ENCODE peak calls at places on chromosome 2, in nine cellular contexts. One of them, this sample, is unnamed. For H3K9me3, the result is how much of the 10 kb centered on the place peaks cover.

GRCh38 chr2:190235551-190235950 is 84.1 kb downstream of the HIBCH start:
- DNase-seq in prostate gland: no peak
- DNase-seq in left ventricle myocardium inferior: no peak
- DNase-seq in CD8-positive, alpha-beta memory T cell: no peak
- DNase-seq in gastrocnemius medialis: no peak
- DNase-seq in breast epithelium: no peak
- DNase-seq in heart right ventricle: no peak
- DNase-seq in fibroblast of lung: no peak
- DNase-seq in neuronal stem cell: no peak
- DNase-seq in this sample: no peak

GRCh38 chr2:128538401-128538800 is 219.7 kb upstream of the HS6ST1 start:
- DNase-seq in prostate gland: no peak
- DNase-seq in left ventricle myocardium inferior: no peak
- DNase-seq in CD8-positive, alpha-beta memory T cell: no peak
- DNase-seq in gastrocnemius medialis: no peak
- DNase-seq in breast epithelium: no peak
- DNase-seq in heart right ventricle: no peak
- DNase-seq in fibroblast of lung: peak
- DNase-seq in neuronal stem cell: no peak
- DNase-seq in this sample: no peak

GRCh38 chr2:7121851-7122250 is 204.6 kb downstream of the RNF144A start:
- DNase-seq in prostate gland: no peak
- DNase-seq in left ventricle myocardium inferior: no peak
- DNase-seq in CD8-positive, alpha-beta memory T cell: no peak
- DNase-seq in gastrocnemius medialis: no peak
- DNase-seq in breast epithelium: no peak
- DNase-seq in heart right ventricle: no peak
- DNase-seq in fibroblast of lung: no peak
- DNase-seq in neuronal stem cell: no peak
- DNase-seq in this sample: no peak

GRCh38 chr2:145235312-145235711 is 715.4 kb upstream of the ZEB2 start:
- DNase-seq in prostate gland: no peak
- DNase-seq in left ventricle myocardium inferior: no peak
- DNase-seq in CD8-positive, alpha-beta memory T cell: no peak
- DNase-seq in gastrocnemius medialis: no peak
- DNase-seq in breast epithelium: no peak
- DNase-seq in heart right ventricle: no peak
- DNase-seq in fibroblast of lung: no peak
- DNase-seq in neuronal stem cell: no peak
- DNase-seq in this sample: no peak

GRCh38 chr2:203585541-203585940 is 50.4 kb upstream of the RAPH1 start:
- DNase-seq in prostate gland: no peak
- DNase-seq in left ventricle myocardium inferior: no peak
- DNase-seq in CD8-positive, alpha-beta memory T cell: no peak
- DNase-seq in gastrocnemius medialis: no peak
- DNase-seq in breast epithelium: no peak
- DNase-seq in heart right ventricle: no peak
- DNase-seq in fibroblast of lung: no peak
- DNase-seq in neuronal stem cell: no peak
- DNase-seq in this sample: no peak

GRCh38 chr2:48812376-48812775 is 56.9 kb upstream of the LHCGR start:
- DNase-seq in prostate gland: no peak
- DNase-seq in left ventricle myocardium inferior: no peak
- DNase-seq in CD8-positive, alpha-beta memory T cell: no peak
- DNase-seq in gastrocnemius medialis: no peak
- DNase-seq in breast epithelium: no peak
- DNase-seq in heart right ventricle: no peak
- DNase-seq in fibroblast of lung: no peak
- DNase-seq in neuronal stem cell: no peak
- DNase-seq in this sample: no peak

GRCh38 chr2:67318966-67319590 is 78.1 kb upstream of the ETAA1 start:
- DNase-seq in prostate gland: no peak
- DNase-seq in left ventricle myocardium inferior: no peak
- DNase-seq in CD8-positive, alpha-beta memory T cell: no peak
- DNase-seq in gastrocnemius medialis: no peak
- DNase-seq in breast epithelium: no peak
- DNase-seq in heart right ventricle: no peak
- DNase-seq in fibroblast of lung: no peak
- DNase-seq in neuronal stem cell: no peak
- DNase-seq in this sample: no peak

GRCh38 chr2:202032841-202033316 is 776 bp upstream of the FZD7 start:
- DNase-seq in prostate gland: peak
- DNase-seq in left ventricle myocardium inferior: peak
- DNase-seq in CD8-positive, alpha-beta memory T cell: no peak
- DNase-seq in gastrocnemius medialis: peak
- DNase-seq in breast epithelium: peak
- DNase-seq in heart right ventricle: peak
- DNase-seq in fibroblast of lung: peak
- DNase-seq in neuronal stem cell: peak
- DNase-seq in this sample: peak

GRCh38 chr2:109189751-109190150 is 60.7 kb downstream of the SH3RF3 start:
- DNase-seq in prostate gland: no peak
- DNase-seq in left ventricle myocardium inferior: no peak
- DNase-seq in CD8-positive, alpha-beta memory T cell: no peak
- DNase-seq in gastrocnemius medialis: no peak
- DNase-seq in breast epithelium: no peak
- DNase-seq in heart right ventricle: no peak
- DNase-seq in fibroblast of lung: no peak
- DNase-seq in neuronal stem cell: no peak
- DNase-seq in this sample: no peak

GRCh38 chr2:239908308-239908707 is 116.8 kb downstream of the NDUFA10 start:
- DNase-seq in prostate gland: no peak
- DNase-seq in left ventricle myocardium inferior: no peak
- DNase-seq in CD8-positive, alpha-beta memory T cell: no peak
- DNase-seq in gastrocnemius medialis: no peak
- DNase-seq in breast epithelium: no peak
- DNase-seq in heart right ventricle: no peak
- DNase-seq in fibroblast of lung: no peak
- DNase-seq in neuronal stem cell: no peak
- DNase-seq in this sample: no peak

GRCh38 chr2:184053326-184053725 is 545.0 kb upstream of the ZNF804A start:
- DNase-seq in prostate gland: peak
- DNase-seq in left ventricle myocardium inferior: no peak
- DNase-seq in CD8-positive, alpha-beta memory T cell: no peak
- DNase-seq in gastrocnemius medialis: no peak
- DNase-seq in breast epithelium: peak
- DNase-seq in heart right ventricle: no peak
- DNase-seq in fibroblast of lung: no peak
- DNase-seq in neuronal stem cell: no peak
- DNase-seq in this sample: no peak

GRCh38 chr2:220504890-220505564 is 877.6 kb downstream of the SLC4A3 start:
- DNase-seq in prostate gland: no peak
- DNase-seq in left ventricle myocardium inferior: no peak
- DNase-seq in CD8-positive, alpha-beta memory T cell: no peak
- DNase-seq in gastrocnemius medialis: no peak
- DNase-seq in breast epithelium: no peak
- DNase-seq in heart right ventricle: no peak
- DNase-seq in fibroblast of lung: peak
- DNase-seq in neuronal stem cell: no peak
- DNase-seq in this sample: no peak

GRCh38 chr2:74462786-74463105 is 2.4 kb downstream of the MOGS start:
- DNase-seq in prostate gland: no peak
- DNase-seq in left ventricle myocardium inferior: no peak
- DNase-seq in CD8-positive, alpha-beta memory T cell: no peak
- DNase-seq in gastrocnemius medialis: no peak
- DNase-seq in breast epithelium: no peak
- DNase-seq in heart right ventricle: no peak
- DNase-seq in fibroblast of lung: no peak
- DNase-seq in neuronal stem cell: no peak
- DNase-seq in this sample: no peak

GRCh38 chr2:112821142-112821541 is 15.4 kb downstream of the IL1B start:
- DNase-seq in prostate gland: no peak
- DNase-seq in left ventricle myocardium inferior: no peak
- DNase-seq in CD8-positive, alpha-beta memory T cell: no peak
- DNase-seq in gastrocnemius medialis: no peak
- DNase-seq in breast epithelium: no peak
- DNase-seq in heart right ventricle: no peak
- DNase-seq in fibroblast of lung: no peak
- DNase-seq in neuronal stem cell: no peak
- DNase-seq in this sample: no peak

GRCh38 chr2:25201265-25201664 is 32.9 kb upstream of the POMC start:
- DNase-seq in prostate gland: no peak
- DNase-seq in left ventricle myocardium inferior: no peak
- DNase-seq in CD8-positive, alpha-beta memory T cell: no peak
- DNase-seq in gastrocnemius medialis: no peak
- DNase-seq in breast epithelium: no peak
- DNase-seq in heart right ventricle: no peak
- DNase-seq in fibroblast of lung: no peak
- DNase-seq in neuronal stem cell: no peak
- DNase-seq in this sample: no peak

GRCh38 chr2:19899853-19900525 is 1.8 kb downstream of the TTC32 start:
- DNase-seq in prostate gland: no peak
- DNase-seq in left ventricle myocardium inferior: no peak
- DNase-seq in CD8-positive, alpha-beta memory T cell: peak
- DNase-seq in gastrocnemius medialis: no peak
- DNase-seq in breast epithelium: no peak
- DNase-seq in heart right ventricle: no peak
- DNase-seq in fibroblast of lung: no peak
- DNase-seq in neuronal stem cell: no peak
- DNase-seq in this sample: no peak

GRCh38 chr2:26245231-26245732 is 543 bp downstream of the HADHB start:
- DNase-seq in prostate gland: peak
- DNase-seq in left ventricle myocardium inferior: peak
- DNase-seq in CD8-positive, alpha-beta memory T cell: peak
- DNase-seq in gastrocnemius medialis: peak
- DNase-seq in breast epithelium: peak
- DNase-seq in heart right ventricle: no peak
- DNase-seq in fibroblast of lung: no peak
- DNase-seq in neuronal stem cell: peak
- DNase-seq in this sample: peak

GRCh38 chr2:178072000-178072382 is 586 bp downstream of the PDE11A start:
- DNase-seq in prostate gland: no peak
- DNase-seq in left ventricle myocardium inferior: no peak
- DNase-seq in CD8-positive, alpha-beta memory T cell: no peak
- DNase-seq in gastrocnemius medialis: no peak
- DNase-seq in breast epithelium: no peak
- DNase-seq in heart right ventricle: no peak
- DNase-seq in fibroblast of lung: no peak
- DNase-seq in neuronal stem cell: no peak
- DNase-seq in this sample: no peak

GRCh38 chr2:106144621-106145331 is 49.3 kb downstream of the UXS1 start:
- DNase-seq in prostate gland: no peak
- DNase-seq in left ventricle myocardium inferior: no peak
- DNase-seq in CD8-positive, alpha-beta memory T cell: peak
- DNase-seq in gastrocnemius medialis: no peak
- DNase-seq in breast epithelium: no peak
- DNase-seq in heart right ventricle: no peak
- DNase-seq in fibroblast of lung: no peak
- DNase-seq in neuronal stem cell: no peak
- DNase-seq in this sample: no peak

GRCh38 chr2:3778016-3778415 is 74.6 kb downstream of the DCDC2C start:
- DNase-seq in prostate gland: no peak
- DNase-seq in left ventricle myocardium inferior: no peak
- DNase-seq in CD8-positive, alpha-beta memory T cell: no peak
- DNase-seq in gastrocnemius medialis: no peak
- DNase-seq in breast epithelium: no peak
- DNase-seq in heart right ventricle: no peak
- DNase-seq in fibroblast of lung: no peak
- DNase-seq in neuronal stem cell: no peak
- DNase-seq in this sample: no peak

GRCh38 chr2:3776311-3776710 is 72.9 kb downstream of the DCDC2C start:
- DNase-seq in prostate gland: no peak
- DNase-seq in left ventricle myocardium inferior: no peak
- DNase-seq in CD8-positive, alpha-beta memory T cell: no peak
- DNase-seq in gastrocnemius medialis: no peak
- DNase-seq in breast epithelium: no peak
- DNase-seq in heart right ventricle: no peak
- DNase-seq in fibroblast of lung: no peak
- DNase-seq in neuronal stem cell: no peak
- DNase-seq in this sample: no peak

GRCh38 chr2:3771576-3771975 is 68.2 kb downstream of the DCDC2C start:
- DNase-seq in prostate gland: no peak
- DNase-seq in left ventricle myocardium inferior: no peak
- DNase-seq in CD8-positive, alpha-beta memory T cell: no peak
- DNase-seq in gastrocnemius medialis: no peak
- DNase-seq in breast epithelium: no peak
- DNase-seq in heart right ventricle: no peak
- DNase-seq in fibroblast of lung: no peak
- DNase-seq in neuronal stem cell: no peak
- DNase-seq in this sample: no peak

GRCh38 chr2:3770724-3771415 is 67.5 kb downstream of the DCDC2C start:
- DNase-seq in prostate gland: no peak
- DNase-seq in left ventricle myocardium inferior: no peak
- DNase-seq in CD8-positive, alpha-beta memory T cell: no peak
- DNase-seq in gastrocnemius medialis: no peak
- DNase-seq in breast epithelium: no peak
- DNase-seq in heart right ventricle: no peak
- DNase-seq in fibroblast of lung: no peak
- DNase-seq in neuronal stem cell: no peak
- DNase-seq in this sample: no peak

GRCh38 chr2:3774336-3774735 is 71.0 kb downstream of the DCDC2C start:
- DNase-seq in prostate gland: no peak
- DNase-seq in left ventricle myocardium inferior: no peak
- DNase-seq in CD8-positive, alpha-beta memory T cell: no peak
- DNase-seq in gastrocnemius medialis: no peak
- DNase-seq in breast epithelium: no peak
- DNase-seq in heart right ventricle: no peak
- DNase-seq in fibroblast of lung: no peak
- DNase-seq in neuronal stem cell: no peak
- DNase-seq in this sample: no peak
- H3K9me3 ChIP-seq in prostate gland: under half
- H3K9me3 ChIP-seq in left ventricle myocardium inferior: under half
- H3K9me3 ChIP-seq in CD8-positive, alpha-beta memory T cell: under half
- H3K9me3 ChIP-seq in gastrocnemius medialis: under half
- H3K9me3 ChIP-seq in breast epithelium: under half
- H3K9me3 ChIP-seq in heart right ventricle: under half
- H3K9me3 ChIP-seq in fibroblast of lung: under half
- H3K9me3 ChIP-seq in neuronal stem cell: under half
- H3K9me3 ChIP-seq in this sample: under half

GRCh38 chr2:176490061-176490861 is 221.0 kb downstream of the MTX2 start:
- DNase-seq in prostate gland: no peak
- DNase-seq in left ventricle myocardium inferior: peak
- DNase-seq in CD8-positive, alpha-beta memory T cell: no peak
- DNase-seq in gastrocnemius medialis: peak
- DNase-seq in breast epithelium: no peak
- DNase-seq in heart right ventricle: peak
- DNase-seq in fibroblast of lung: peak
- DNase-seq in neuronal stem cell: peak
- DNase-seq in this sample: no peak
- H3K27ac ChIP-seq in prostate gland: no peak
- H3K27ac ChIP-seq in left ventricle myocardium inferior: peak
- H3K27ac ChIP-seq in CD8-positive, alpha-beta memory T cell: no peak
- H3K27ac ChIP-seq in gastrocnemius medialis: peak
- H3K27ac ChIP-seq in breast epithelium: peak
- H3K27ac ChIP-seq in heart right ventricle: peak
- H3K27ac ChIP-seq in fibroblast of lung: no peak
- H3K27ac ChIP-seq in neuronal stem cell: no peak
- H3K27ac ChIP-seq in this sample: no peak

GRCh38 chr2:79552653-79553052 is 39.8 kb downstream of the CTNNA2 start:
- DNase-seq in prostate gland: no peak
- DNase-seq in left ventricle myocardium inferior: no peak
- DNase-seq in CD8-positive, alpha-beta memory T cell: no peak
- DNase-seq in gastrocnemius medialis: no peak
- DNase-seq in breast epithelium: no peak
- DNase-seq in heart right ventricle: no peak
- DNase-seq in fibroblast of lung: no peak
- DNase-seq in neuronal stem cell: no peak
- DNase-seq in this sample: no peak
- H3K9me3 ChIP-seq in prostate gland: under half
- H3K9me3 ChIP-seq in left ventricle myocardium inferior: half or more
- H3K9me3 ChIP-seq in CD8-positive, alpha-beta memory T cell: under half
- H3K9me3 ChIP-seq in gastrocnemius medialis: under half
- H3K9me3 ChIP-seq in breast epithelium: half or more
- H3K9me3 ChIP-seq in heart right ventricle: under half
- H3K9me3 ChIP-seq in fibroblast of lung: under half
- H3K9me3 ChIP-seq in neuronal stem cell: under half
- H3K9me3 ChIP-seq in this sample: under half

GRCh38 chr2:237894396-237894979 is 35.1 kb downstream of the RAMP1 start:
- DNase-seq in prostate gland: no peak
- DNase-seq in left ventricle myocardium inferior: no peak
- DNase-seq in CD8-positive, alpha-beta memory T cell: no peak
- DNase-seq in gastrocnemius medialis: no peak
- DNase-seq in breast epithelium: no peak
- DNase-seq in heart right ventricle: no peak
- DNase-seq in fibroblast of lung: no peak
- DNase-seq in neuronal stem cell: no peak
- DNase-seq in this sample: no peak
- H3K27ac ChIP-seq in prostate gland: no peak
- H3K27ac ChIP-seq in left ventricle myocardium inferior: peak
- H3K27ac ChIP-seq in CD8-positive, alpha-beta memory T cell: no peak
- H3K27ac ChIP-seq in gastrocnemius medialis: peak
- H3K27ac ChIP-seq in breast epithelium: no peak
- H3K27ac ChIP-seq in heart right ventricle: peak
- H3K27ac ChIP-seq in fibroblast of lung: no peak
- H3K27ac ChIP-seq in neuronal stem cell: no peak
- H3K27ac ChIP-seq in this sample: no peak

This sample was measured in CD4-positive, alpha-beta T cell.